ENCODE peak calls at places on chromosomes 7 and 10, in eight cellular contexts. M is hepatocyte, G is AG04449, C is astrocyte of the spinal cord, P is WTC11, U is dorsolateral prefrontal cortex, B is fibroblast of pulmonary artery, Z is stomach. D is an unnamed sample.

GRCh38 chr10:117431160-117431559 is 55.9 kb upstream of the PDZD8 start:
- DNase-seq in B (no peak), P (no peak), Z (no peak), M (no peak), U (no peak), C (no peak), G (peak; percentile 17), D (no peak)

GRCh38 chr7:84647797-84648762 is 453.5 kb upstream of the SEMA3A start:
- DNase-seq in G (peak; percentile 90), Z (no peak), C (peak; percentile 85), B (peak; percentile 86), P (no peak), U (no peak), M (no peak), D (no peak)

GRCh38 chr10:8305871-8306652 is 251.6 kb downstream of the GATA3 start:
- DNase-seq in C (peak; percentile 52), Z (no peak), B (peak; percentile 55), U (no peak), P (no peak), M (no peak), G (no peak), D (no peak)

GRCh38 chr10:125264091-125264490 is 103.7 kb upstream of the CTBP2 start:
- DNase-seq in Z (no peak), B (no peak), P (no peak), U (no peak), M (no peak), C (no peak), G (no peak), D (no peak)

GRCh38 chr10:84193327-84193726 is 1.0 kb upstream of the CDHR1 start:
- DNase-seq in B (no peak), Z (no peak), M (no peak), C (no peak), U (no peak), P (no peak), G (no peak), D (no peak)

GRCh38 chr10:93319855-93320254 is 162.3 kb downstream of the MYOF start:
- DNase-seq in C (no peak), G (no peak), M (no peak), P (no peak), B (no peak), Z (no peak), U (no peak), D (no peak)

GRCh38 chr10:127125331-127125730 is 71.1 kb downstream of the INSYN2A start:
- DNase-seq in P (no peak), U (no peak), G (no peak), M (no peak), B (no peak), Z (no peak), C (no peak), D (no peak)

GRCh38 chr7:121180436-121181063 is 148.2 kb upstream of the WNT16 start:
- DNase-seq in P (no peak), C (no peak), U (no peak), Z (no peak), M (no peak), G (no peak), B (no peak), D (no peak)

GRCh38 chr7:82234457-82235049 is 209.0 kb downstream of the CACNA2D1 start:
- DNase-seq in P (no peak), Z (no peak), M (peak; percentile 57), B (peak; percentile 69), U (no peak), C (peak; percentile 59), G (no peak), D (no peak)

GRCh38 chr10:124036746-124037145 is 56.7 kb downstream of the CHST15 start:
- DNase-seq in M (no peak), U (no peak), P (no peak), Z (no peak), G (no peak), C (no peak), B (no peak), D (no peak)

GRCh38 chr10:101272229-101272868 is 43.1 kb upstream of the LBX1 start:
- DNase-seq in M (peak; percentile 73), G (no peak), U (peak; percentile 80), Z (peak; percentile 66), B (peak; percentile 71), C (peak; percentile 40), P (peak; percentile 84), D (peak; percentile 67)

GRCh38 chr7:128356546-128357365 is 4.7 kb downstream of the PRRT4 start:
- DNase-seq in G (no peak), C (no peak), M (no peak), B (no peak), P (no peak), Z (no peak), U (no peak), D (no peak)

GRCh38 chr10:86594535-86594934 is 59.8 kb upstream of the OPN4 start:
- DNase-seq in C (peak; percentile 12), G (no peak), P (no peak), Z (no peak), U (no peak), M (no peak), B (peak; percentile 42), D (no peak)

GRCh38 chr10:111076682-111077661 is at the start of gene ADRA2A:
- DNase-seq in Z (peak; percentile 30), C (peak; percentile 43), M (peak; percentile 74), B (peak; percentile 37), P (peak; percentile 73), G (no peak), U (peak; percentile 53), D (no peak)

GRCh38 chr10:31677198-31678138 is 251.2 kb downstream of the ARHGAP12 start:
- DNase-seq in M (no peak), C (peak; percentile 44), B (no peak), Z (no peak), G (no peak), P (peak; percentile 70), U (no peak), D (no peak)

GRCh38 chr10:77780180-77780579 is 142.6 kb upstream of the KCNMA1 start:
- DNase-seq in M (no peak), P (no peak), B (no peak), Z (peak; percentile 10), G (no peak), C (no peak), U (no peak), D (no peak)

GRCh38 chr7:88350118-88350517 is 43.4 kb upstream of the STEAP4 start:
- DNase-seq in B (no peak), C (no peak), Z (no peak), U (no peak), P (no peak), M (no peak), G (no peak), D (no peak)

GRCh38 chr10:131667047-131667446 is 233.8 kb upstream of the PPP2R2D start:
- DNase-seq in P (peak; percentile 3), U (no peak), G (no peak), M (no peak), B (no peak), Z (no peak), C (no peak), D (no peak)

GRCh38 chr10:9163699-9164098 is 1109.2 kb downstream of the GATA3 start:
- DNase-seq in C (no peak), G (no peak), B (no peak), Z (no peak), P (no peak), U (no peak), M (no peak), D (no peak)

GRCh38 chr7:108254259-108254658 is 124.1 kb upstream of the LAMB4 start:
- DNase-seq in G (no peak), Z (no peak), B (peak; percentile 27), M (no peak), P (no peak), C (peak; percentile 25), U (no peak), D (no peak)

GRCh38 chr10:113775681-113776294 is 24.3 kb downstream of the PLEKHS1 start:
- DNase-seq in P (no peak), G (no peak), U (no peak), M (no peak), C (no peak), B (no peak), Z (no peak), D (no peak)
- TF ChIP-seq CTCF in P (no peak), G (no peak), U (no peak), M (no peak), C (no peak), B (no peak), Z (no peak), D (no peak)

DNA sequence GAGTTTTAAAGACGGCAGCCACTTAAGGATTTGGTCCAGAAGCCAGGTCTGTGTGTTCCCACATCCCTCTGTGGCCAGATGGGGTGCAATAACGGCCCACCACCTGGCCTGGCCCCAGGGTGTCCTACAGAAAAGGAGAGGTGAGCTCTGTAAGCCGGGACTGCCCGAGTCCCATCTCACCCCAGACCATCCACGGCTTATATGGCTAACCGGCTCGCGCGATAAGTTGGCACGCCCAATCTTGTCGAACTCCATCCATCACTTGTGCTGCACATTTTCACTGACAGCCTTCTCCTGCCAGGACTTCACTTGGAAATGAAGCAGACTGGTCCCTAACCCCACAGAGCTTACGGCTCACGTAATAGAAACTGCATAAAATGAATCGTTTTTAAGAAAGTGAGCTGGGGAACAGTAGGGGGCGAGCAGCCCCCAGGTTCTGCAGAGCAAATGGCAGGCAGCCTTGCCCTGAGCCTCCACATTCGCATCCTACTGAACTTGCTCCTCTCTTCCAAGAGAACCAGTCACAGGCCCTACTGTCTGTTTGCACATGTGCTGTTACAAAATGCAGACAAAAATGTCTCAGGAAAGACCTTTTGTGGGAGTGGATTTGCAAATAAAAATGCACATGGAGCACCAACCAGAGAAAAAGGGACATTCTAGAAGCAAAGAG is 98.2 kb downstream of the TNS3 start:
- DNase-seq in C (peak; percentile 41), G (no peak), B (peak; percentile 45), P (no peak), M (no peak), U (no peak), Z (no peak), D (no peak)
- TF ChIP-seq CTCF in C (peak; percentile 32), G (peak; percentile 3), B (peak; percentile 25), P (no peak), M (peak; percentile 36), U (no peak), Z (no peak), D (peak; percentile 23)

DNA sequence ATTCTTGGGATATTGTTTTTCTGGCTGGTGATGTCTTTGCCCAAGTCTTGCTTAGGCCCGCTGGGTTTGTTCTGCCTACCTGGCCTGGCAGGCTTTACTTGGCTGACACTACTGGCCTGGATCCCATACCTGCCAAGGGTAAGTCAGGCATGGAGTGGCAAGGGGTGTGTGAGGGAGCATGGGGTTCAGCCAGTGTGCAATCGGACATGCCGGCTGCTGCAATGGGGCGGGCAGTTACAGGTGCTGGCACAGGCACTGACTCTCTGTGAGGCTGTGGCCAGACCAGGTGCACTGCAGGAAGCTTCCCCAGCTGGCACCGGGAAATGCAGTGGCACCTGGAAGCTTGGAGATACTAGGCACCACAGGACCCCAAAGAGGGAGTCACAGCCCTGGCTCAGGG is 168.4 kb downstream of the PON1 start:
- DNase-seq in Z (peak; percentile 64), U (no peak), G (no peak), C (no peak), B (no peak), M (no peak), P (no peak), D (no peak)
- TF ChIP-seq CTCF in Z (no peak), U (no peak), G (no peak), C (no peak), B (no peak), M (no peak), P (no peak), D (no peak)

GRCh38 chr7:66140924-66141323 is 26.3 kb downstream of the CRCP start:
- DNase-seq in P (peak; percentile 46), G (no peak), B (peak; percentile 86), C (peak; percentile 86), Z (peak; percentile 62), M (peak; percentile 85), U (peak; percentile 65), D (peak; percentile 82)
- TF ChIP-seq CTCF in P (no peak), G (peak; percentile 74), B (peak; percentile 78), C (peak; percentile 86), Z (no peak), M (peak; percentile 72), U (peak; percentile 71), D (peak; percentile 72)

D was measured in right atrium auricular region.